ENCODE peak calls at places on chromosomes 11 and 22, in nine cellular contexts. Q, I, X, S, A, H, N, V and W are unnamed samples.

GRCh38 chr22:18010263-18010662 is 14.1 kb downstream of the MICAL3 start:
- DNase-seq in H (no peak), V (no peak), I (no peak), A (no peak), N (no peak), S (no peak), X (no peak), Q (no peak), W (no peak)

GRCh38 chr22:46418827-46419226 is 83.3 kb downstream of the TRMU start:
- DNase-seq in V (no peak), A (no peak), X (no peak), H (no peak), I (no peak), S (no peak), Q (no peak), N (no peak), W (no peak)

GRCh38 chr11:36019722-36020121 is 75.9 kb downstream of the LDLRAD3 start:
- DNase-seq in S (no peak), H (no peak), X (no peak), N (no peak), V (no peak), A (no peak), I (no peak), Q (no peak), W (peak)

GRCh38 chr11:127461575-127462344 is 461.2 kb upstream of the KIRREL3 start:
- DNase-seq in S (no peak), H (no peak), N (no peak), I (no peak), Q (no peak), A (no peak), X (no peak), V (no peak), W (no peak)

GRCh38 chr11:95917188-95918036 is 6.5 kb downstream of the MTMR2 start:
- DNase-seq in X (no peak), H (no peak), N (no peak), V (no peak), S (no peak), I (no peak), A (no peak), Q (no peak), W (no peak)

GRCh38 chr11:61776561-61777075 is 15.8 kb downstream of the TMEM258 start:
- DNase-seq in X (no peak), A (no peak), V (peak), S (peak), I (peak), N (peak), H (peak), Q (no peak), W (peak)

GRCh38 chr11:22539851-22540376 is 85.7 kb downstream of the FANCF start:
- DNase-seq in V (no peak), N (no peak), I (no peak), A (no peak), H (no peak), S (no peak), Q (no peak), X (no peak), W (no peak)

GRCh38 chr22:41683616-41684015 is 5.1 kb downstream of the SNU13 start:
- DNase-seq in I (no peak), V (no peak), Q (no peak), N (no peak), X (no peak), S (no peak), H (no peak), A (no peak), W (no peak)

GRCh38 chr11:100719362-100719761 is 32.3 kb downstream of the ARHGAP42 start:
- DNase-seq in H (no peak), Q (no peak), A (no peak), I (no peak), S (no peak), V (peak), X (no peak), N (no peak), W (no peak)

GRCh38 chr11:6604081-6604626 is 580 bp downstream of the ILK start:
- DNase-seq in X (peak), N (peak), H (peak), Q (peak), I (peak), A (peak), V (peak), S (no peak), W (peak)

GRCh38 chr11:59216654-59217640 is 4.2 kb upstream of the MPEG1 start:
- DNase-seq in S (no peak), H (no peak), A (no peak), I (no peak), X (peak), Q (peak), V (no peak), N (no peak), W (no peak)

GRCh38 chr11:36009469-36009868 is 65.6 kb downstream of the LDLRAD3 start:
- DNase-seq in I (no peak), Q (no peak), S (no peak), V (no peak), A (no peak), H (no peak), N (no peak), X (no peak), W (no peak)

GRCh38 chr11:91768783-91769182 is 455.8 kb upstream of the FAT3 start:
- DNase-seq in A (no peak), S (no peak), V (no peak), X (no peak), N (no peak), H (no peak), Q (no peak), I (no peak), W (no peak)

GRCh38 chr11:113114452-113115027 is 153.3 kb downstream of the NCAM1 start:
- DNase-seq in V (peak), I (peak), H (no peak), N (peak), A (no peak), S (no peak), X (no peak), Q (no peak), W (peak)

GRCh38 chr11:66700742-66701141 is 23.1 kb upstream of the RBM4B start:
- DNase-seq in X (no peak), S (no peak), A (no peak), V (no peak), H (peak), Q (no peak), I (no peak), N (no peak), W (no peak)

GRCh38 chr22:36933629-36934028 is 20.2 kb downstream of the CSF2RB start:
- DNase-seq in X (no peak), H (no peak), V (no peak), S (no peak), A (no peak), I (no peak), Q (no peak), N (no peak), W (no peak)

GRCh38 chr11:57751676-57752253 is at the start of gene BTBD18:
- DNase-seq in V (peak), Q (no peak), X (no peak), A (no peak), S (no peak), H (peak), N (no peak), I (peak), W (peak)

GRCh38 chr11:86673055-86673843 is 833 bp upstream of the ME3 start:
- DNase-seq in V (no peak), Q (no peak), S (no peak), A (peak), I (no peak), H (no peak), X (no peak), N (no peak), W (no peak)

GRCh38 chr11:81220166-81220895 is 1513.3 kb downstream of the FAM181B start:
- DNase-seq in X (no peak), N (no peak), I (no peak), H (no peak), A (no peak), S (no peak), Q (no peak), V (no peak), W (no peak)

GRCh38 chr11:120516461-120517389 is 5.2 kb downstream of the GRIK4 start:
- DNase-seq in H (no peak), X (no peak), V (no peak), A (no peak), I (no peak), S (no peak), Q (peak), N (no peak), W (no peak)

GRCh38 chr22:24894220-24894975 is 52.1 kb downstream of the LHFPL7 start:
- DNase-seq in Q (no peak), V (peak), I (peak), X (peak), A (peak), H (no peak), S (no peak), N (peak), W (peak)

GRCh38 chr11:19829109-19829790 is 116.6 kb downstream of the NAV2 start:
- DNase-seq in H (no peak), X (no peak), I (no peak), S (no peak), Q (no peak), A (no peak), V (no peak), N (no peak), W (no peak)

GRCh38 chr11:127103586-127104388 is 103.2 kb upstream of the KIRREL3 start:
- DNase-seq in A (peak), H (no peak), Q (no peak), X (no peak), S (no peak), N (no peak), V (no peak), I (no peak), W (no peak)

GRCh38 chr22:21991774-21992173 is 9.2 kb upstream of the TOP3B start:
- DNase-seq in S (no peak), A (no peak), I (no peak), H (peak), N (no peak), Q (no peak), X (no peak), V (no peak), W (no peak)

GRCh38 chr22:23187871-23188700 is 7.8 kb downstream of the BCR start:
- DNase-seq in V (no peak), N (no peak), A (no peak), I (no peak), X (no peak), H (no peak), S (no peak), Q (no peak), W (no peak)

GRCh38 chr11:11583801-11584445 is 37.9 kb downstream of the GALNT18 start:
- DNase-seq in S (no peak), I (no peak), N (no peak), H (no peak), X (no peak), Q (no peak), A (no peak), V (no peak), W (no peak)

GRCh38 chr11:65434057-65434666 is 11.6 kb downstream of the NEAT1 start:
- DNase-seq in Q (no peak), N (no peak), S (no peak), V (peak), I (no peak), A (peak), H (no peak), X (no peak), W (peak)
- TF ChIP-seq POLR2A in Q (no peak), N (no peak), S (no peak), V (no peak), I (peak), A (no peak), H (peak), X (no peak), W (peak)

GRCh38 chr22:45240810-45241631 is at the start of gene KIAA0930:
- DNase-seq in N (peak), H (peak), I (peak), V (peak), Q (peak), A (peak), S (peak), X (peak), W (peak)
- TF ChIP-seq POLR2A in N (no peak), H (no peak), I (no peak), V (peak), Q (no peak), A (no peak), S (no peak), X (no peak), W (no peak)

DNA sequence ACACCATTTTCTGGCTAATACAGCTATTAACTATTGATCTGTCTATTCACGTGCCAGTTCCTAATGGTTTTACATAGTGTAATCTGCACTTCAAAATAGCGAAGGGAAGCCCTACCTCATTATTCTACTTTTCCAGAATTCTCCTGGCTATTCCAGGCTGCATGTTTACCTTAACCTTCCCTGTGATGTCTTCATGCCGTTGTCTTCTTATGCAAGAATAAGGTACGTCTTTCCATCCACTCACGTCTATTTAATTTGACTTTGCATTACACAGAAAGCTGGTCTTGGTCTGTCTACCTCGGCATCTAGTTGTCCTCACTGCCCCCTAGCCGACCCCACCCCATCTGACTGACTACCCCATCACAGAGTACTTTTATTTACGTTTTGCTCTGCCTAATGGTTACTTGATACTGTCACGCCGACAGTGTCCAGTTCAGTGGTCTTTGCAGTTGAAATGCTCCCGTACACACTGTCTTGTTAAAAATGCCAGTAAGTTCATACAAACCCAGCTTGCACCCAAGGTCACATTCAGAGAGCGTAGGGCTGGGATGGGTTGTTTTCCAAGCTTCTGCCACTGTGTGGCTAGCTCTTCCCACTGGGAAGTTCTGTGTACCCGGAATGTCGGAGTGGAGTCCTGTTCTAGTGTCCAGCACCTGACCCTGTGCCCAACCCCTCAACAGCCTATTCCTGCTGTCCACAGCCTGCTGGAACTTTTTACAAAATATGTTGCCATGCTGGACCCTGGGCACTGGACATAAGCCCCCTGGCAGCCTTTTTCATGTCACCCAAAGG is 15.0 kb downstream of the NEAT1 start:
- DNase-seq in Q (no peak), N (no peak), X (peak), I (no peak), S (no peak), A (peak), V (peak), H (no peak), W (no peak)
- TF ChIP-seq POLR2A in Q (no peak), N (no peak), X (no peak), I (no peak), S (no peak), A (peak), V (no peak), H (peak), W (peak)

GRCh38 chr22:20393705-20394476 is at the start of gene ZNF74:
- DNase-seq in I (peak), Q (peak), H (peak), X (peak), A (peak), N (peak), S (peak), V (peak), W (peak)
- TF ChIP-seq POLR2A in I (peak), Q (no peak), H (no peak), X (no peak), A (no peak), N (peak), S (peak), V (peak), W (peak)

DNA sequence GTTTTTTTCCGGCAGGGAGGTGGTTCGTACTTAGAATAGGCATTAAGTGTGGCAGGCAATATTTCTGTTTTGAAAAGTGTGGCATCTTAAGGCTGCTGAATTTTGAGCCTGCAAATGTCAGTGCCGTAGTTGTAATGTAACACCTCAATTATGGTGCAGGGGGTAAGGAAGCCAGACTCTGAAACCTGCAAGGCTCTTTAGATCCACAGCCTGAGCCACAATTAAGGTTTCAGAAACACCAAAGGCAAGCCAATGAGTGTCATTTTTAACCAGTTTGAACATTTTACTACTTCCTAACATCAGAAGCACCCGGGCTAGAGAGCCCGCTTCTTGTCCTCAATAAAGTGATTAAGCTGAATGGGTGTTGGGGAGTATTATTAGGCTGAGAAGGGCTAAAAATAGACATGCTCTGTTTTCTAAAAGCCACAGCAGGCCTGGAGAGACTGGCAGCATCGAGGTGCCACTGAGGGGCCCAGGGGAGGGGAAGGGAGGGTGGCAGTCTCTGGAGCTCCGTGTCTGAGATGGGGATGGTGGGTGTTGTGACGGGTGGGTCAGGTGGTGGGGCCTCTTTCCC is 113.4 kb downstream of the ZBTB16 start:
- DNase-seq in V (no peak), H (no peak), Q (no peak), A (no peak), S (no peak), I (no peak), X (no peak), N (no peak), W (no peak)
- TF ChIP-seq POLR2A in V (no peak), H (no peak), Q (no peak), A (no peak), S (no peak), I (no peak), X (no peak), N (no peak), W (no peak)

GRCh38 chr11:910589-911030 is at the start of gene CHID1:
- DNase-seq in H (peak), A (peak), I (peak), S (peak), N (peak), Q (peak), V (peak), X (peak), W (peak)

GRCh38 chr11:910044-910588 is 494 bp downstream of the CHID1 start:
- DNase-seq in N (no peak), A (no peak), X (no peak), H (no peak), S (no peak), I (no peak), Q (no peak), V (no peak), W (peak)

GRCh38 chr11:912266-912665 is 1.7 kb upstream of the CHID1 start:
- DNase-seq in N (no peak), X (no peak), V (no peak), H (no peak), Q (no peak), A (no peak), I (no peak), S (no peak), W (no peak)

GRCh38 chr11:911890-912219 is 1.2 kb upstream of the CHID1 start:
- DNase-seq in X (no peak), I (no peak), H (no peak), Q (no peak), V (no peak), N (no peak), S (no peak), A (no peak), W (no peak)

GRCh38 chr11:911031-911889 is 650 bp upstream of the CHID1 start:
- DNase-seq in A (no peak), V (peak), N (peak), H (peak), S (no peak), I (no peak), X (no peak), Q (peak), W (peak)
- TF ChIP-seq POLR2A in A (no peak), V (peak), N (no peak), H (peak), S (peak), I (peak), X (no peak), Q (no peak), W (no peak)

DNA sequence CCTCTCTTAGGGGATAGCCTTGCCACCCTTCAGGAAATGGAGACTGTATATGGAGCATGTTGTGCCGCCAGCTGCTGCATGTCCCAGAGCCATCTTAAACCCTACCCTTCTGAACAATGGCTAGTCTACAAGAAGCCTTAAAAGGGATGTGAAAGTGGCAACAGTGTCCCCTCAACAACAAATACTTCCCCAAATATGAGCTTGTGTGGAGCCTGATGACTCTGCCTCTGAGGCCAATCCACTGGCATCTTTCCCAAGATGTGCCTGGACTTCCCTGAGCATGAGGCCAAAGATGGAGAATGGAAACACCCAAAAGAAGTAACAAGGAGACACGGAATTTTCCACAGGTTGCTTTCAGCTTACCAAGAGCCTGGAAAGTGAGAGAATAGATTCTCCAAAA is 595 bp upstream of the MS4A7 start:
- DNase-seq in Q (peak), X (peak), A (no peak), H (no peak), S (no peak), V (no peak), I (no peak), N (no peak), W (no peak)
- TF ChIP-seq POLR2A in Q (no peak), X (no peak), A (no peak), H (no peak), S (no peak), V (no peak), I (no peak), N (no peak), W (no peak)

GRCh38 chr11:117098269-117099231 is at the start of gene SIK3:
- DNase-seq in V (peak), H (peak), S (peak), N (peak), A (peak), I (peak), X (peak), Q (peak), W (peak)
- TF ChIP-seq POLR2A in V (peak), H (peak), S (peak), N (peak), A (peak), I (peak), X (peak), Q (peak), W (no peak)

DNA sequence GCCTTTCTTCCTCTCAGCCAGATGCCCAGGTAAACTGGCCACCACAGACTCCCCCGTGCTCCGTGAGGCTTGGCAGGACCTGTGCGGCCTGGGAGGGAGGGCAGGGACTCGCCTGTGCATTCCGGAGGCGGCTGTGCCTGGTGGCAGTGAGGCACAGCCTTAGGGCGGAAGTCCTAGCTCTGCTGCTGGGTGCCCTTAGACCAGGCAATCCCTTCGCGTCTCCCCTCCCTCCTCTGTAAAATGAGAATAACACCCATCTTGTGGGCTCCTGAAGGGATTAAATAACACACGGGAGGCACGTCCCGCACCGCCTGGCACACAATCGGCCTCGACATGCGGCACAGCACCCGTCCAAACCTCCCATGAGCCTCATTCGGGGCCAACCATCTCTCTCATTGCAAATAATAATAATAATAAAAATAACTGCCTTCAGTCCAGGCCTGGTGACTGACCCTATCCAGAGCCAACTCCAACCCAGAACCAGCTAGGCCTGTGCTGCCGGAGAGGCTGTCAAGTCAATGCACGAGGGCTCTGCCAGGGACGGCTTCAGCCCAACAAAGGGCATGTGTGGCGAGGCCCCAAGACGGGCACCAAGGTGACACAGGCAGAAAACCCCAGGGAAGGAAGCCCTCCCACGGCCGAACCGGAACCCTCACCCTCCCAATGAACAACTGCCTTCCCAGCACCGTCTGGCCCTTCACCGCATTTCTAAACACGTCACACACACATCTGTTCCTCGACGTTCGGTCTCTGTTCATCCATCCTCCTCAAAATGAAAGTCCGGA is 8.2 kb downstream of the LTO1 start:
- DNase-seq in S (no peak), V (no peak), A (no peak), I (no peak), N (no peak), Q (peak), H (no peak), X (no peak), W (no peak)
- TF ChIP-seq POLR2A in S (no peak), V (no peak), A (no peak), I (no peak), N (no peak), Q (no peak), H (no peak), X (no peak), W (no peak)